ENCODE peak calls at places on chromosomes 5 and 9, in six cellular contexts. W is cardiac muscle cell; O is heart right ventricle; E is pancreas; V is CD4-positive, alpha-beta T cell; C is CD8-positive, alpha-beta T cell. H is an unnamed sample.
A peak's percentile ranks its signal among the peaks of the same experiment; 100 is the strongest.

GRCh38 chr5:40677456-40677855 is 2.3 kb upstream of the PTGER4 start:
- DNase-seq in E (no peak), V (no peak), W (no peak), O (no peak), C (no peak), H (no peak)

GRCh38 chr5:35003018-35003957 is 44.5 kb downstream of the AGXT2 start:
- DNase-seq in E (peak; percentile 13), O (peak; percentile 24), W (peak; percentile 66), V (peak; percentile 20), C (peak; percentile 4), H (peak; percentile 10)

GRCh38 chr5:82749453-82749852 is 327.7 kb downstream of the TMEM167A start:
- DNase-seq in E (no peak), W (peak; percentile 77), V (no peak), C (no peak), O (no peak), H (no peak)

GRCh38 chr5:126171916-126172315 is 251.3 kb upstream of the GRAMD2B start:
- DNase-seq in V (no peak), O (no peak), E (no peak), W (no peak), C (no peak), H (no peak)

GRCh38 chr5:78521455-78521854 is 127.1 kb downstream of the LHFPL2 start:
- DNase-seq in V (no peak), O (no peak), W (no peak), E (no peak), C (no peak), H (no peak)

GRCh38 chr9:123370108-123370507 is 14.1 kb downstream of the CRB2 start:
- DNase-seq in C (no peak), E (no peak), O (no peak), V (no peak), W (no peak), H (no peak)

GRCh38 chr5:82613886-82614285 is 335.7 kb upstream of the RPS23 start:
- DNase-seq in E (no peak), W (no peak), O (no peak), V (no peak), C (no peak), H (no peak)

GRCh38 chr9:2234371-2234893 is 219.3 kb downstream of the SMARCA2 start:
- DNase-seq in C (no peak), V (no peak), W (peak; percentile 67), O (peak; percentile 12), E (no peak), H (no peak)

GRCh38 chr5:107671742-107672211 is 1.0 kb upstream of the EFNA5 start:
- DNase-seq in O (no peak), V (no peak), E (no peak), W (peak; percentile 61), C (no peak), H (no peak)

GRCh38 chr9:137213160-137214060 is 7.9 kb downstream of the NDOR1 start:
- DNase-seq in E (no peak), W (no peak), O (no peak), C (no peak), V (no peak), H (no peak)

GRCh38 chr5:139561655-139562451 is 714 bp downstream of the UBE2D2 start:
- DNase-seq in V (no peak), O (no peak), E (peak; percentile 39), W (peak; percentile 52), C (no peak), H (no peak)

GRCh38 chr5:14054111-14054854 is 88.9 kb upstream of the TRIO start:
- DNase-seq in V (no peak), E (no peak), W (no peak), O (no peak), C (no peak), H (no peak)

GRCh38 chr9:35689601-35690446 is at the start of gene TPM2:
- DNase-seq in V (no peak), E (peak; percentile 17), O (peak; percentile 84), W (peak; percentile 95), C (no peak), H (no peak)

GRCh38 chr9:127629468-127630081 is 17.5 kb downstream of the STXBP1 start:
- DNase-seq in E (no peak), C (no peak), V (no peak), O (no peak), W (no peak), H (no peak)

GRCh38 chr9:137945581-137945980 is 68.0 kb downstream of the CACNA1B start:
- DNase-seq in W (no peak), C (no peak), E (no peak), O (no peak), V (no peak), H (no peak)

GRCh38 chr9:967436-967835 is 9.0 kb upstream of the DMRT3 start:
- DNase-seq in E (no peak), V (no peak), C (no peak), O (no peak), W (no peak), H (no peak)

GRCh38 chr9:122453677-122454135 is 24.0 kb downstream of the OR1J1 start:
- DNase-seq in O (no peak), C (no peak), V (no peak), E (no peak), W (no peak), H (no peak)

GRCh38 chr5:5885782-5886181 is 463.3 kb downstream of the ICE1 start:
- DNase-seq in E (no peak), V (no peak), W (no peak), C (no peak), O (no peak), H (no peak)

GRCh38 chr5:22926574-22926973 is 73.4 kb upstream of the CDH12 start:
- DNase-seq in C (no peak), V (no peak), O (no peak), E (no peak), W (no peak), H (no peak)

GRCh38 chr5:153749941-153750340 is 259.5 kb downstream of the GRIA1 start:
- DNase-seq in V (no peak), C (no peak), E (no peak), O (no peak), W (no peak), H (no peak)

GRCh38 chr5:110224050-110224449 is 502.4 kb downstream of the TMEM232 start:
- DNase-seq in V (no peak), E (no peak), C (no peak), O (no peak), W (no peak), H (no peak)

GRCh38 chr5:110219769-110220168 is 506.7 kb downstream of the TMEM232 start:
- DNase-seq in E (no peak), V (no peak), C (no peak), O (no peak), W (no peak), H (no peak)

GRCh38 chr5:110221036-110221435 is 505.4 kb downstream of the TMEM232 start:
- DNase-seq in E (no peak), W (no peak), O (no peak), C (no peak), V (no peak), H (no peak)

DNA sequence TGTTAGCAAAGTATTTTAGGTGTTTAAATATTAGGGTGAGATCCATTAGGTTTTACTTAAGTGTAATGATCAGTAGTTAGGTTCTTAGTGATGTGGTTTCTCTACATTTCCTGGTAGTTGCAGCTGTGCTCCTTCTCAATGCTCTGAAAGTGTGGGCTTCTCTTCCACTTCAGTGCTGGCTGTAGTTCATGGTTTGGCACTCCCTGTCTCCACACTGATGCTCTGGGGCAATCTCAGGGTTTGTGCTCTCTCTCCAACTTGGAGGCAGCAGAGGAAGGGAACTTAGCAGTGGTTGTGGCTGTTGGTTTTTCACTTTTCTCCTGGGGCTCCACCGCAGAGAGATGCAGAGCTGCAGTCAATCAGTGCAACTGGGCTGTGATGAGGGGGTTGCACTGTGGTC is 507.5 kb downstream of the TMEM232 start:
- DNase-seq in O (no peak), V (no peak), E (no peak), W (no peak), C (no peak), H (no peak)
- H3K9me3 ChIP-seq in O (peaks cover 13% of the 10 kb centered on the region), V (peaks cover 48% of the 10 kb centered on the region), E (no peaks in the 10 kb centered on the region), W (no peaks in the 10 kb centered on the region), C (peaks cover 3% of the 10 kb centered on the region), H (no peaks in the 10 kb centered on the region)

GRCh38 chr5:74094779-74095108 is 468.7 kb downstream of the ARHGEF28 start:
- DNase-seq in O (no peak), E (no peak), V (no peak), C (no peak), W (no peak), H (no peak)
- H3K9me3 ChIP-seq in O (peaks cover 3% of the 10 kb centered on the region), E (no peaks in the 10 kb centered on the region), V (no peaks in the 10 kb centered on the region), C (no peaks in the 10 kb centered on the region), W (no peaks in the 10 kb centered on the region), H (no peaks in the 10 kb centered on the region)

GRCh38 chr5:61009907-61010306 is 64.9 kb downstream of the NDUFAF2 start:
- DNase-seq in E (no peak), V (no peak), C (no peak), W (no peak), O (no peak), H (no peak)
- H3K9me3 ChIP-seq in E (no peaks in the 10 kb centered on the region), V (no peaks in the 10 kb centered on the region), C (no peaks in the 10 kb centered on the region), W (no peaks in the 10 kb centered on the region), O (no peaks in the 10 kb centered on the region), H (no peaks in the 10 kb centered on the region)

GRCh38 chr5:30287890-30288289 is 905.6 kb upstream of the CDH6 start:
- DNase-seq in W (no peak), C (no peak), O (no peak), E (no peak), V (no peak), H (no peak)
- H3K9me3 ChIP-seq in W (no peaks in the 10 kb centered on the region), C (peaks cover 5% of the 10 kb centered on the region), O (peaks cover 16% of the 10 kb centered on the region), E (no peaks in the 10 kb centered on the region), V (peaks cover 11% of the 10 kb centered on the region), H (no peaks in the 10 kb centered on the region)

DNA sequence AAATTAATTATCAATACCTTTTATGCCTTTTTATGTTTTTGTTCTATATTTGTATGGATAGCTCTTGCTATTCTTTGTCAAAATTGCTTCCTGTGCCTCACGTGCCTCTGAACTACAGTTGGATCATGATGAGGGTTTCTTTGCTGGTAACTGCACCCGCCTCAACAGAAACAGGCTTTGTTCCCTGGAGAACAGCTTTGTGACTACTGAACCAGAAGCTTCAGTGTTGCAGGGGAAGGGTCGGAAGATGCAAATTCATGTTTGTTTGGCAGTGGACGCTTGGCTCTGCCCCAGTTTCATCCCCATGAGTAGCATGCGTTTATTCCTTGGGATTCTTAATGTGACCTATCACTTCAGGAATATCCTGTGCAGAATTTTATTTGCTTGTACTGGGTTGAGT is 959.2 kb upstream of the WWC1 start:
- DNase-seq in C (no peak), E (no peak), W (no peak), V (no peak), O (no peak), H (no peak)
- H3K9me3 ChIP-seq in C (no peaks in the 10 kb centered on the region), E (no peaks in the 10 kb centered on the region), W (no peaks in the 10 kb centered on the region), V (no peaks in the 10 kb centered on the region), O (no peaks in the 10 kb centered on the region), H (no peaks in the 10 kb centered on the region)

GRCh38 chr9:19677929-19678328 is 110.9 kb downstream of the SLC24A2 start:
- DNase-seq in E (no peak), O (no peak), W (no peak), V (no peak), C (no peak), H (no peak)
- H3K9me3 ChIP-seq in E (no peaks in the 10 kb centered on the region), O (no peaks in the 10 kb centered on the region), W (no peaks in the 10 kb centered on the region), V (no peaks in the 10 kb centered on the region), C (no peaks in the 10 kb centered on the region), H (no peaks in the 10 kb centered on the region)

GRCh38 chr5:71829206-71829605 is 110.1 kb downstream of the CARTPT start:
- DNase-seq in O (no peak), W (no peak), E (no peak), C (no peak), V (no peak), H (no peak)
- H3K9me3 ChIP-seq in O (no peaks in the 10 kb centered on the region), W (no peaks in the 10 kb centered on the region), E (no peaks in the 10 kb centered on the region), C (no peaks in the 10 kb centered on the region), V (peaks cover 26% of the 10 kb centered on the region), H (peaks cover 12% of the 10 kb centered on the region)

H was measured in T-helper 17 cell.